ENCODE peak calls at places on chromosome 12, in five cellular contexts. V is HFFc6; O is HEK293T; C is activated CD4-positive, alpha-beta T cell treated with anti-CD3 and anti-CD28 coated beads, Interleukin-2, amount 10 ng/mL, durations not matched to agents 7 days and 5 days; U is hippocampal formation. T is an unnamed sample.

GRCh38 chr12:53118771-53119300 is 15.6 kb downstream of the SOAT2 start:
- DNase-seq in U (no peak), V (no peak), C (no peak), O (no peak), T (no peak)

GRCh38 chr12:112012775-112013600 is at the start of the genes ERP29 and TMEM116:
- DNase-seq in V (peak; percentile 97), U (peak; percentile 94), O (peak; percentile 99), C (peak; percentile 100), T (peak; percentile 98)

GRCh38 chr12:127810026-127810425 is 456.9 kb upstream of the TMEM132C start:
- DNase-seq in O (no peak), U (peak; percentile 27), V (peak; percentile 66), C (no peak), T (peak; percentile 99)

GRCh38 chr12:67649165-67650126 is 901 bp downstream of the DYRK2 start:
- DNase-seq in O (peak; percentile 33), V (no peak), U (no peak), C (peak; percentile 29), T (peak; percentile 29)

GRCh38 chr12:116186482-116187157 is 90.9 kb downstream of the MED13L start:
- DNase-seq in C (no peak), O (no peak), U (no peak), V (no peak), T (peak; percentile 9)

GRCh38 chr12:101078881-101079280 is 131.2 kb downstream of the SLC5A8 start:
- DNase-seq in V (no peak), O (no peak), U (peak; percentile 72), C (no peak), T (no peak)

GRCh38 chr12:69766260-69766659 is 27.6 kb downstream of the RAB3IP start:
- DNase-seq in O (no peak), U (no peak), C (no peak), V (no peak), T (no peak)

GRCh38 chr12:45268672-45269406 is 52.9 kb downstream of the ANO6 start:
- DNase-seq in U (no peak), O (peak; percentile 55), C (no peak), V (peak; percentile 91), T (peak; percentile 84)

GRCh38 chr12:23049180-23049579 is 424.2 kb downstream of the ETNK1 start:
- DNase-seq in O (no peak), V (no peak), C (no peak), U (no peak), T (peak; percentile 12)

GRCh38 chr12:100101000-100101399 is 41.7 kb downstream of the BLTP3B start:
- DNase-seq in U (no peak), O (no peak), V (no peak), C (no peak), T (no peak)

GRCh38 chr12:116277393-116278258 is at the start of gene MED13L:
- DNase-seq in O (peak; percentile 93), U (peak; percentile 86), C (peak; percentile 86), V (peak; percentile 79), T (peak; percentile 78)

GRCh38 chr12:132026796-132027500 is 77.2 kb downstream of the EP400 start:
- DNase-seq in O (no peak), U (no peak), C (no peak), V (no peak), T (no peak)

T was measured in LHCN-M2.